ENCODE peak calls at places on chromosomes 12 and 14, in eight cellular contexts. B is HFF-Myc; Z is stimulated activated CD4-positive, alpha-beta T cell treated with anti-CD3 and anti-CD28 coated beads, Interleukin-2, amount 100 ng/mL, for 48 hours; K is activated CD4-positive, alpha-beta T cell treated with anti-CD3 and anti-CD28 coated beads for 48 hours; G is GM23338; D is HAP-1; X is iPS DF 6.9; M is NCI-H1092. V is an unnamed sample.

GRCh38 chr12:68331500-68331868 is 678 bp downstream of the MDM1 start:
- DNase-seq in B (no peak), Z (no peak), K (peak), G (no peak), D (no peak), X (no peak), M (no peak), V (no peak)

GRCh38 chr14:88974991-88975835 is 150.8 kb downstream of the TTC8 start:
- DNase-seq in B (no peak), Z (no peak), K (no peak), G (no peak), D (no peak), X (no peak), M (no peak), V (no peak)

GRCh38 chr12:130945793-130946492 is 7.8 kb upstream of the ADGRD1 start:
- DNase-seq in B (no peak), Z (no peak), K (no peak), G (no peak), D (no peak), X (no peak), M (no peak), V (no peak)

GRCh38 chr14:36905272-36906046 is 243.8 kb downstream of the PAX9 start:
- DNase-seq in B (no peak), Z (no peak), K (no peak), G (no peak), D (peak), X (no peak), M (no peak), V (no peak)

GRCh38 chr14:90903101-90903500 is 86.9 kb upstream of the TTC7B start:
- DNase-seq in B (peak), Z (peak), K (peak), G (peak), D (peak), X (no peak), M (peak), V (peak)

GRCh38 chr12:115857160-115857920 is 420.2 kb downstream of the MED13L start:
- DNase-seq in B (no peak), Z (no peak), K (no peak), G (peak), D (no peak), X (no peak), M (no peak), V (peak)

GRCh38 chr12:107537464-107538119 is 148.0 kb upstream of the PWP1 start:
- DNase-seq in B (no peak), Z (no peak), K (no peak), G (no peak), D (no peak), X (no peak), M (no peak), V (no peak)

GRCh38 chr12:12786716-12787601 is 1.5 kb downstream of the APOLD1 start:
- DNase-seq in B (no peak), Z (peak), K (peak), G (peak), D (peak), X (no peak), M (peak), V (peak)

GRCh38 chr14:105532735-105533141 is 6.4 kb downstream of the TMEM121 start:
- DNase-seq in B (no peak), Z (no peak), K (no peak), G (peak), D (peak), X (no peak), M (no peak), V (peak)

V was measured in Jurkat, Clone E6-1.